ENCODE peak calls at places on chromosomes 2 and 18, in ten cellular contexts. One of them, this sample, is unnamed.
A peak's percentile ranks its signal among the peaks of the same experiment; 100 is the strongest.

GRCh38 chr2:178205853-178206516 is 11.7 kb downstream of the OSBPL6 start:
- DNase-seq in psoas muscle: no peak
- DNase-seq in IMR-90: peak; percentile 80
- DNase-seq in heart left ventricle: no peak
- DNase-seq in CD4-positive, alpha-beta memory T cell: no peak
- DNase-seq in suprapubic skin: no peak
- DNase-seq in stomach: no peak
- DNase-seq in cardiac muscle cell: no peak
- DNase-seq in CD4-positive, CD25-positive, alpha-beta regulatory T cell: no peak
- DNase-seq in PC-9: no peak
- DNase-seq in this sample: no peak

GRCh38 chr2:207258191-207258991 is 92.6 kb upstream of the KLF7 start:
- DNase-seq in psoas muscle: peak; percentile 58
- DNase-seq in IMR-90: peak; percentile 100
- DNase-seq in heart left ventricle: peak; percentile 59
- DNase-seq in CD4-positive, alpha-beta memory T cell: no peak
- DNase-seq in suprapubic skin: no peak
- DNase-seq in stomach: peak; percentile 61
- DNase-seq in cardiac muscle cell: no peak
- DNase-seq in CD4-positive, CD25-positive, alpha-beta regulatory T cell: no peak
- DNase-seq in PC-9: peak; percentile 75
- DNase-seq in this sample: peak; percentile 36

GRCh38 chr2:10414000-10414451 is 34.1 kb downstream of the ODC1 start:
- DNase-seq in psoas muscle: no peak
- DNase-seq in IMR-90: peak; percentile 68
- DNase-seq in heart left ventricle: no peak
- DNase-seq in CD4-positive, alpha-beta memory T cell: no peak
- DNase-seq in suprapubic skin: no peak
- DNase-seq in stomach: peak; percentile 82
- DNase-seq in cardiac muscle cell: no peak
- DNase-seq in CD4-positive, CD25-positive, alpha-beta regulatory T cell: no peak
- DNase-seq in PC-9: peak; percentile 75
- DNase-seq in this sample: no peak

GRCh38 chr2:236400046-236400574 is 135.9 kb upstream of the ASB18 start:
- DNase-seq in psoas muscle: no peak
- DNase-seq in IMR-90: no peak
- DNase-seq in heart left ventricle: no peak
- DNase-seq in CD4-positive, alpha-beta memory T cell: no peak
- DNase-seq in suprapubic skin: no peak
- DNase-seq in stomach: no peak
- DNase-seq in cardiac muscle cell: no peak
- DNase-seq in CD4-positive, CD25-positive, alpha-beta regulatory T cell: no peak
- DNase-seq in PC-9: no peak
- DNase-seq in this sample: no peak

GRCh38 chr2:174901075-174901474 is 104.1 kb downstream of the CHN1 start:
- DNase-seq in psoas muscle: no peak
- DNase-seq in IMR-90: peak; percentile 36
- DNase-seq in heart left ventricle: peak; percentile 9
- DNase-seq in CD4-positive, alpha-beta memory T cell: peak; percentile 13
- DNase-seq in suprapubic skin: no peak
- DNase-seq in stomach: no peak
- DNase-seq in cardiac muscle cell: no peak
- DNase-seq in CD4-positive, CD25-positive, alpha-beta regulatory T cell: peak; percentile 18
- DNase-seq in PC-9: no peak
- DNase-seq in this sample: no peak

GRCh38 chr2:215911686-215912085 is 101.7 kb downstream of the MREG start:
- DNase-seq in psoas muscle: no peak
- DNase-seq in IMR-90: no peak
- DNase-seq in heart left ventricle: no peak
- DNase-seq in CD4-positive, alpha-beta memory T cell: no peak
- DNase-seq in suprapubic skin: no peak
- DNase-seq in stomach: no peak
- DNase-seq in cardiac muscle cell: no peak
- DNase-seq in CD4-positive, CD25-positive, alpha-beta regulatory T cell: no peak
- DNase-seq in PC-9: no peak
- DNase-seq in this sample: no peak

GRCh38 chr2:149924028-149924427 is 336.5 kb upstream of the MMADHC start:
- DNase-seq in psoas muscle: no peak
- DNase-seq in IMR-90: peak; percentile 62
- DNase-seq in heart left ventricle: no peak
- DNase-seq in CD4-positive, alpha-beta memory T cell: no peak
- DNase-seq in suprapubic skin: no peak
- DNase-seq in stomach: no peak
- DNase-seq in cardiac muscle cell: no peak
- DNase-seq in CD4-positive, CD25-positive, alpha-beta regulatory T cell: no peak
- DNase-seq in PC-9: no peak
- DNase-seq in this sample: no peak

GRCh38 chr2:221747289-221747972 is 175.3 kb upstream of the EPHA4 start:
- DNase-seq in psoas muscle: no peak
- DNase-seq in IMR-90: no peak
- DNase-seq in heart left ventricle: no peak
- DNase-seq in CD4-positive, alpha-beta memory T cell: no peak
- DNase-seq in suprapubic skin: no peak
- DNase-seq in stomach: no peak
- DNase-seq in cardiac muscle cell: no peak
- DNase-seq in CD4-positive, CD25-positive, alpha-beta regulatory T cell: no peak
- DNase-seq in PC-9: no peak
- DNase-seq in this sample: no peak

GRCh38 chr2:109446531-109447131 is 167.1 kb downstream of the SEPTIN10 start:
- DNase-seq in psoas muscle: no peak
- DNase-seq in IMR-90: no peak
- DNase-seq in heart left ventricle: no peak
- DNase-seq in CD4-positive, alpha-beta memory T cell: no peak
- DNase-seq in suprapubic skin: peak; percentile 16
- DNase-seq in stomach: no peak
- DNase-seq in cardiac muscle cell: no peak
- DNase-seq in CD4-positive, CD25-positive, alpha-beta regulatory T cell: no peak
- DNase-seq in PC-9: no peak
- DNase-seq in this sample: no peak

DNA sequence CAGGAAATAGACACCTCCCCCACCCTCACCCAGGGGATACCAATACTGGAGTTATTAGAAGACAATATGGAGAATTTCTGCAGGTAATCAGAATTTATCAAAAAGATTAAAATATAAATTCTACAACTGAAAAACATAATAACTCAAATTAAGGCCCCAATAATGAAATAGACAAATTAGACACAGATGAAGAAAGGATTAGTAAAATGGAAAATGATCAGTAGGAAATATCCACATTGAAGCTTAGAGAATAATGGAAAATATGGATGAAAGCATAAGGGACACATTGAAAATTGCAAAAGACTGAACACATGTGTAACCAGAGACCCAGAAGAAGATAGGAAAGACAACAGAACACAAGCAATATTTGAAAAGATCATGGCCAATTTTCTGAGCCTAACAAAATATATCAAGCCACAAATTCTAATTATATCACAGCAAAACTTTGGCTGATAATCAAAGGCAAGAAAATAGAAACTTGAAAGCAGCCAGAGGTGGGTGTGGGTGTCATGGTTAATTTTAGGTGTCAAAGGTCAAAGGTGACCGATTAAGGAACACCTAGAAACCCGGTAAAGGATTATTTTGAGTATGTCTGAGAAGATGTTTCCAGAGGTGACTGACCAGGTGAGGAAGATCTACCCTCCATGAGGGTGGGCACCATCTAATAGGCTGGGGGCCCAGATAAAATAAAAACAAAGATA is 28.2 kb downstream of the BOK start:
- DNase-seq in psoas muscle: no peak
- DNase-seq in IMR-90: no peak
- DNase-seq in heart left ventricle: no peak
- DNase-seq in CD4-positive, alpha-beta memory T cell: no peak
- DNase-seq in suprapubic skin: no peak
- DNase-seq in stomach: no peak
- DNase-seq in cardiac muscle cell: no peak
- DNase-seq in CD4-positive, CD25-positive, alpha-beta regulatory T cell: no peak
- DNase-seq in PC-9: no peak
- DNase-seq in this sample: no peak
- H3K36me3 ChIP-seq in psoas muscle: peaks cover 45% of the 10 kb centered on the region
- H3K36me3 ChIP-seq in IMR-90: peaks cover 55% of the 10 kb centered on the region
- H3K36me3 ChIP-seq in heart left ventricle: peaks cover 42% of the 10 kb centered on the region
- H3K36me3 ChIP-seq in CD4-positive, alpha-beta memory T cell: peaks cover 17% of the 10 kb centered on the region
- H3K36me3 ChIP-seq in suprapubic skin: peaks cover 71% of the 10 kb centered on the region
- H3K36me3 ChIP-seq in stomach: peaks cover 30% of the 10 kb centered on the region
- H3K36me3 ChIP-seq in cardiac muscle cell: peaks cover 13% of the 10 kb centered on the region
- H3K36me3 ChIP-seq in CD4-positive, CD25-positive, alpha-beta regulatory T cell: peaks cover 56% of the 10 kb centered on the region
- H3K36me3 ChIP-seq in PC-9: peaks cover 55% of the 10 kb centered on the region
- H3K36me3 ChIP-seq in this sample: peaks cover 41% of the 10 kb centered on the region

GRCh38 chr2:119367472-119368099 is 809 bp downstream of the DBI start:
- DNase-seq in psoas muscle: peak; percentile 69
- DNase-seq in IMR-90: no peak
- DNase-seq in heart left ventricle: peak; percentile 74
- DNase-seq in CD4-positive, alpha-beta memory T cell: peak; percentile 17
- DNase-seq in suprapubic skin: peak; percentile 81
- DNase-seq in stomach: peak; percentile 67
- DNase-seq in cardiac muscle cell: peak; percentile 81
- DNase-seq in CD4-positive, CD25-positive, alpha-beta regulatory T cell: peak; percentile 29
- DNase-seq in PC-9: peak; percentile 57
- DNase-seq in this sample: peak; percentile 81

GRCh38 chr2:119364798-119365197 is 1.8 kb downstream of the C2orf76 start:
- DNase-seq in psoas muscle: no peak
- DNase-seq in IMR-90: no peak
- DNase-seq in heart left ventricle: no peak
- DNase-seq in CD4-positive, alpha-beta memory T cell: no peak
- DNase-seq in suprapubic skin: no peak
- DNase-seq in stomach: no peak
- DNase-seq in cardiac muscle cell: no peak
- DNase-seq in CD4-positive, CD25-positive, alpha-beta regulatory T cell: no peak
- DNase-seq in PC-9: no peak
- DNase-seq in this sample: no peak

GRCh38 chr2:119365436-119365835 is 1.2 kb downstream of the C2orf76 start:
- DNase-seq in psoas muscle: no peak
- DNase-seq in IMR-90: no peak
- DNase-seq in heart left ventricle: no peak
- DNase-seq in CD4-positive, alpha-beta memory T cell: no peak
- DNase-seq in suprapubic skin: no peak
- DNase-seq in stomach: no peak
- DNase-seq in cardiac muscle cell: no peak
- DNase-seq in CD4-positive, CD25-positive, alpha-beta regulatory T cell: no peak
- DNase-seq in PC-9: no peak
- DNase-seq in this sample: no peak

GRCh38 chr2:119366161-119366648 is 429 bp downstream of the C2orf76 start:
- DNase-seq in psoas muscle: no peak
- DNase-seq in IMR-90: peak; percentile 25
- DNase-seq in heart left ventricle: no peak
- DNase-seq in CD4-positive, alpha-beta memory T cell: no peak
- DNase-seq in suprapubic skin: no peak
- DNase-seq in stomach: no peak
- DNase-seq in cardiac muscle cell: no peak
- DNase-seq in CD4-positive, CD25-positive, alpha-beta regulatory T cell: no peak
- DNase-seq in PC-9: no peak
- DNase-seq in this sample: no peak

DNA sequence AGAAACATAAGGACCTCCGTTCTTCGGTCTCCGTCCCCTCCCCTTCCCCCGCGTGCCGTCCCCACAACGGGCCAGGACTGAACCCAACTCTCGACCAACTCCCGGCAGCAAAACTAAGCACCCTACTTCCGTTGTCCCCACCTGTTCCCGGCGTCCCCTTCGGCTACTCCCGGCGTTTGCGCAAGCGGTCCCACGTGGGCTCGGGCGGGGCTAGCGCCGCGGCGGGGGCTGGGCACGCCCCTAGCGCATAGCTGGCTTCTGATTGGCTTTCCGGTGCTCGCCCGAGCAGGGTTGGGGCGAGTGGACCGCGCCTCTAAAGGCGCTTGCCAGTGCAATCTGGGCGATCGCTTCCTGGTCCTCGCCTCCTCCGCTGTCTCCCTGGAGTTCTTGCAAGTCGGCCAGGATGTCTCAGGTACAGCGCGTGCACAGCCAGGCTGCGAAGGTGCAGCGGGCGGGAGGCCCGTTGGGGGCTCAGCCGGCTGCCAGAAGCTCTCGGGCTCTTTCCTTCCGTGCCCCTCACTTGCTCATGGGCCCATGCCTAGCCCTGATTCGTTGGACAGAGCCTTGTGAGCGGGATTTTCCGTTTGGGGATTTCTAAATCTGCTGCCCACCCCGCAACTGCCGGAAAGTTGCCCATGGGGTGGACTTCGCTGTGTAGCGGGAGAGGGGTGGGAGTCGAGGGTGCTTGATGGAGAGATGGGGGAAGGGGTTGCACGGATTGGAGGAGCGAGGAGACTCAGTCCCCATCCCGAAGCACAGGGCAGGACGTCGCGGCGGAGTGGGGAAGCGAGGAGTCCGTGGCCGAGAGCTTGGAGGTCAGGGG is at the start of the genes C2orf76 and DBI:
- DNase-seq in psoas muscle: peak; percentile 95
- DNase-seq in IMR-90: peak; percentile 93
- DNase-seq in heart left ventricle: peak; percentile 96
- DNase-seq in CD4-positive, alpha-beta memory T cell: peak; percentile 89
- DNase-seq in suprapubic skin: peak; percentile 97
- DNase-seq in stomach: peak; percentile 97
- DNase-seq in cardiac muscle cell: peak; percentile 95
- DNase-seq in CD4-positive, CD25-positive, alpha-beta regulatory T cell: peak; percentile 91
- DNase-seq in PC-9: peak; percentile 98
- DNase-seq in this sample: peak; percentile 94
- H3K36me3 ChIP-seq in psoas muscle: peaks cover 31% of the 10 kb centered on the region
- H3K36me3 ChIP-seq in IMR-90: peaks cover 23% of the 10 kb centered on the region
- H3K36me3 ChIP-seq in heart left ventricle: peaks cover 38% of the 10 kb centered on the region
- H3K36me3 ChIP-seq in CD4-positive, alpha-beta memory T cell: peaks cover 20% of the 10 kb centered on the region
- H3K36me3 ChIP-seq in suprapubic skin: peaks cover 33% of the 10 kb centered on the region
- H3K36me3 ChIP-seq in stomach: peaks cover 29% of the 10 kb centered on the region
- H3K36me3 ChIP-seq in cardiac muscle cell: peaks cover 21% of the 10 kb centered on the region
- H3K36me3 ChIP-seq in CD4-positive, CD25-positive, alpha-beta regulatory T cell: peaks cover 30% of the 10 kb centered on the region
- H3K36me3 ChIP-seq in PC-9: peaks cover 35% of the 10 kb centered on the region
- H3K36me3 ChIP-seq in this sample: peaks cover 38% of the 10 kb centered on the region

DNA sequence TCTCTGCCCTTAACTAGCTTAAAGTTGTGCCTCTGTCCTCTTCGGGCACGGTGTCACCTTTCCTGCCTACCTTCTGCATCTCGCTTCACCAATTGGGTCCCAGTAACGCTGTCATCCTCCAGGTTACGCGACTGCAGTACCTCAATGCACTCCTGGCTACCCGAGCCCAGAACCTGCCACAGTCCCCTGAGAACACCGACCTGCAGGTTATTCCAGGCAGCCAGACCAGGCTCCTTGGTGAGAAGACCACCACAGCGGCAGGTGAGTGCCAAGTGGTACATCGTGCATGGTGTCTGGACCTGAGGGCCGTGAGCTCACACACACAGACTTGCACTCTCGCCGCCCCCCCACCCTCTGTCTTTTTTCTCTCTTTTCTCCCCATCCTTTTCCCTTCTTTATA is 12.8 kb downstream of the CNNM3 start:
- DNase-seq in psoas muscle: no peak
- DNase-seq in IMR-90: no peak
- DNase-seq in heart left ventricle: no peak
- DNase-seq in CD4-positive, alpha-beta memory T cell: no peak
- DNase-seq in suprapubic skin: no peak
- DNase-seq in stomach: no peak
- DNase-seq in cardiac muscle cell: no peak
- DNase-seq in CD4-positive, CD25-positive, alpha-beta regulatory T cell: no peak
- DNase-seq in PC-9: no peak
- DNase-seq in this sample: no peak
- H3K36me3 ChIP-seq in psoas muscle: peaks cover 86% of the 10 kb centered on the region
- H3K36me3 ChIP-seq in IMR-90: peaks cover 29% of the 10 kb centered on the region
- H3K36me3 ChIP-seq in heart left ventricle: peaks cover 94% of the 10 kb centered on the region
- H3K36me3 ChIP-seq in CD4-positive, alpha-beta memory T cell: peaks cover 74% of the 10 kb centered on the region
- H3K36me3 ChIP-seq in suprapubic skin: peaks cover 86% of the 10 kb centered on the region
- H3K36me3 ChIP-seq in stomach: peaks cover 70% of the 10 kb centered on the region
- H3K36me3 ChIP-seq in cardiac muscle cell: peaks cover 47% of the 10 kb centered on the region
- H3K36me3 ChIP-seq in CD4-positive, CD25-positive, alpha-beta regulatory T cell: peaks cover 91% of the 10 kb centered on the region
- H3K36me3 ChIP-seq in PC-9: peaks cover 7% of the 10 kb centered on the region
- H3K36me3 ChIP-seq in this sample: peaks cover 75% of the 10 kb centered on the region

GRCh38 chr18:58369616-58370015 is 259.3 kb downstream of the ALPK2 start:
- DNase-seq in psoas muscle: no peak
- DNase-seq in IMR-90: no peak
- DNase-seq in heart left ventricle: no peak
- DNase-seq in CD4-positive, alpha-beta memory T cell: no peak
- DNase-seq in suprapubic skin: no peak
- DNase-seq in stomach: no peak
- DNase-seq in cardiac muscle cell: no peak
- DNase-seq in CD4-positive, CD25-positive, alpha-beta regulatory T cell: no peak
- DNase-seq in PC-9: no peak
- DNase-seq in this sample: no peak
- H3K36me3 ChIP-seq in psoas muscle: peaks cover 99% of the 10 kb centered on the region
- H3K36me3 ChIP-seq in IMR-90: peaks cover 6% of the 10 kb centered on the region
- H3K36me3 ChIP-seq in heart left ventricle: peaks cover 9% of the 10 kb centered on the region
- H3K36me3 ChIP-seq in CD4-positive, alpha-beta memory T cell: no peaks in the 10 kb centered on the region
- H3K36me3 ChIP-seq in suprapubic skin: peaks cover 26% of the 10 kb centered on the region
- H3K36me3 ChIP-seq in stomach: peaks cover 60% of the 10 kb centered on the region
- H3K36me3 ChIP-seq in cardiac muscle cell: peaks cover 11% of the 10 kb centered on the region
- H3K36me3 ChIP-seq in CD4-positive, CD25-positive, alpha-beta regulatory T cell: peaks cover 2% of the 10 kb centered on the region
- H3K36me3 ChIP-seq in PC-9: peaks cover 43% of the 10 kb centered on the region
- H3K36me3 ChIP-seq in this sample: peaks cover 7% of the 10 kb centered on the region

This sample was measured in HAP-1.